ENCODE peak calls at places on chromosomes 12 and 14, in five cellular contexts. Q, L, N, E and O are unnamed samples.

GRCh38 chr14:81591266-81591665 is 57.6 kb upstream of the SEL1L start:
- DNase-seq in Q (no peak), L (no peak), N (no peak), E (no peak), O (no peak)

GRCh38 chr12:26976687-26977086 is 37.5 kb downstream of the TM7SF3 start:
- DNase-seq in Q (no peak), L (no peak), N (no peak), E (no peak), O (no peak)

GRCh38 chr12:121942145-121942718 is 23.8 kb downstream of the CFAP251 start:
- DNase-seq in Q (no peak), L (no peak), N (no peak), E (no peak), O (no peak)

GRCh38 chr12:3315201-3315661 is 175.8 kb upstream of the PRMT8 start:
- DNase-seq in Q (no peak), L (no peak), N (peak), E (no peak), O (no peak)

GRCh38 chr12:77894548-77894947 is 63.9 kb downstream of the NAV3 start:
- DNase-seq in Q (no peak), L (no peak), N (no peak), E (no peak), O (no peak)

GRCh38 chr12:55931780-55932545 is 1.0 kb downstream of the DGKA start:
- DNase-seq in Q (peak), L (no peak), N (peak), E (peak), O (peak)

GRCh38 chr14:65277580-65278270 is 134.8 kb upstream of the FUT8 start:
- DNase-seq in Q (no peak), L (no peak), N (no peak), E (no peak), O (no peak)

GRCh38 chr12:92065664-92066063 is 80.0 kb downstream of the BTG1 start:
- DNase-seq in Q (no peak), L (no peak), N (no peak), E (no peak), O (no peak)

GRCh38 chr14:96698846-96699543 is 98.2 kb upstream of the VRK1 start:
- DNase-seq in Q (no peak), L (no peak), N (no peak), E (no peak), O (no peak)

GRCh38 chr12:97159397-97159796 is 252.3 kb downstream of the NEDD1 start:
- DNase-seq in Q (no peak), L (no peak), N (no peak), E (peak), O (no peak)

GRCh38 chr12:57793920-57794319 is 11.3 kb downstream of the TSFM start:
- DNase-seq in Q (no peak), L (no peak), N (no peak), E (no peak), O (no peak)

GRCh38 chr12:93065896-93066295 is 136.8 kb upstream of the EEA1 start:
- DNase-seq in Q (no peak), L (no peak), N (no peak), E (no peak), O (no peak)

GRCh38 chr12:82176761-82177490 is 181.3 kb downstream of the CCDC59 start:
- DNase-seq in Q (no peak), L (no peak), N (no peak), E (no peak), O (no peak)

GRCh38 chr14:100419856-100420255 is 96.7 kb downstream of the SLC25A47 start:
- DNase-seq in Q (no peak), L (no peak), N (no peak), E (peak), O (no peak)

GRCh38 chr12:8771072-8771471 is 51.3 kb upstream of the A2ML1 start:
- DNase-seq in Q (no peak), L (no peak), N (no peak), E (no peak), O (no peak)

GRCh38 chr14:105287249-105288102 is 13.3 kb downstream of the BRF1 start:
- DNase-seq in Q (no peak), L (no peak), N (no peak), E (no peak), O (no peak)

GRCh38 chr12:6614513-6615177 is 7.5 kb upstream of the CHD4 start:
- DNase-seq in Q (no peak), L (no peak), N (no peak), E (no peak), O (no peak)

GRCh38 chr14:56590535-56590951 is 10.9 kb downstream of the TMEM260 start:
- DNase-seq in Q (no peak), L (no peak), N (no peak), E (peak), O (peak)

GRCh38 chr14:81679226-81679625 is 145.6 kb upstream of the SEL1L start:
- DNase-seq in Q (no peak), L (no peak), N (no peak), E (no peak), O (no peak)

GRCh38 chr12:104910196-104910840 is 47.8 kb downstream of the SLC41A2 start:
- DNase-seq in Q (no peak), L (no peak), N (no peak), E (no peak), O (no peak)

GRCh38 chr12:65720136-65720535 is 104.1 kb upstream of the HMGA2 start:
- DNase-seq in Q (no peak), L (peak), N (no peak), E (no peak), O (no peak)

GRCh38 chr12:103855036-103855712 is 14.1 kb upstream of the NT5DC3 start:
- DNase-seq in Q (no peak), L (no peak), N (no peak), E (no peak), O (no peak)

GRCh38 chr12:83198291-83198690 is 511.6 kb downstream of the TMTC2 start:
- DNase-seq in Q (no peak), L (no peak), N (no peak), E (no peak), O (no peak)

GRCh38 chr14:62451221-62451620 is 594.0 kb downstream of the KCNH5 start:
- DNase-seq in Q (no peak), L (no peak), N (no peak), E (no peak), O (no peak)

GRCh38 chr14:62455446-62455845 is 589.8 kb downstream of the KCNH5 start:
- DNase-seq in Q (no peak), L (no peak), N (no peak), E (no peak), O (no peak)
- TF ChIP-seq CTCF in Q (no peak), L (no peak), N (no peak), E (no peak), O (no peak)

DNA sequence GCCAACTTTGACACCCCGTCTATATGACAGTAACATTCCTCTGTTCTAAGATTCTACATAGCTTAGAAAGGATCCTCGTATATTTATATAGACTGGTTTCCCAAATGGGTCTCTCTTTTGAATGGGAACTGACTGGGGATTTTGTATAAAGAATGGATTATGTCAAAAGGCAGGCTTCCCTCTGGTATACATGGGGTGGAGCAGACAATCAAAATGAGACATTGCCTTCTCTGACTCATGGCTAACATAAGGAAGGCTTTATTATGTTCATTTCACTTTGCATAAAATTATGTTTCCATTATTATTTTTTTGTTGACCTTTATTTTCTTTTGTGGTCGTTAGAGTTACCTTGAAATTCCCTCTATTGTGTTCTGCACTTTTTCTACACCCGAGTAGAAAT is 211.1 kb downstream of the ALG10B start:
- DNase-seq in Q (no peak), L (no peak), N (no peak), E (no peak), O (no peak)
- TF ChIP-seq CTCF in Q (no peak), L (no peak), N (no peak), E (no peak), O (no peak)

DNA sequence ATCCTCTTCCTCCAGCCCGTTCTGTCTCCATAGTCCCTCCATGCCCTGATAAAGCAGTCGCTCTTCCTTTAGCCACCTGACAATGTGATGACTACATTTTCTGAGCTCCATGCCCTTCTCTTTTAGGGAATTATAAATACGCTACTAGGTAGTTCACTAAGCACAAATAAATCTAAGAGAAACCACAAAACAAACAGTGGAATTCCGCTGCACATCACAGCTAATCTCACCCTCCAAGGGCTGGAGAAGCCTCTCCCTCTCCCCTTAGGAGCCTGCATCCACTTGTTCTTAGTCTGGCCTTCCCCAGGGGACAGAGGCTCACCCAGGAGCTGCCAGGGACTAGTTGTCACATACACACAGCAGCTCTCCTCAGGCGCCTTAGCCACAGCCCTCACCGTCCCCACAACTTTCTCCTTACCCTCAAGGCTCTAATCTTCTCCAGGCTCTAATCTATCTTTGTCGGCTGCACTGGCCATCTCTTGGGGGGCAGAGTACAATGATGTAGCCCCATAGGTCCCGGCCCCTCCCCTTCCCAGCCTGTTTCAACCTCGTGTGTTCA is 55.9 kb upstream of the GPR68 start:
- DNase-seq in Q (no peak), L (no peak), N (peak), E (no peak), O (no peak)
- TF ChIP-seq CTCF in Q (no peak), L (no peak), N (no peak), E (no peak), O (no peak)

DNA sequence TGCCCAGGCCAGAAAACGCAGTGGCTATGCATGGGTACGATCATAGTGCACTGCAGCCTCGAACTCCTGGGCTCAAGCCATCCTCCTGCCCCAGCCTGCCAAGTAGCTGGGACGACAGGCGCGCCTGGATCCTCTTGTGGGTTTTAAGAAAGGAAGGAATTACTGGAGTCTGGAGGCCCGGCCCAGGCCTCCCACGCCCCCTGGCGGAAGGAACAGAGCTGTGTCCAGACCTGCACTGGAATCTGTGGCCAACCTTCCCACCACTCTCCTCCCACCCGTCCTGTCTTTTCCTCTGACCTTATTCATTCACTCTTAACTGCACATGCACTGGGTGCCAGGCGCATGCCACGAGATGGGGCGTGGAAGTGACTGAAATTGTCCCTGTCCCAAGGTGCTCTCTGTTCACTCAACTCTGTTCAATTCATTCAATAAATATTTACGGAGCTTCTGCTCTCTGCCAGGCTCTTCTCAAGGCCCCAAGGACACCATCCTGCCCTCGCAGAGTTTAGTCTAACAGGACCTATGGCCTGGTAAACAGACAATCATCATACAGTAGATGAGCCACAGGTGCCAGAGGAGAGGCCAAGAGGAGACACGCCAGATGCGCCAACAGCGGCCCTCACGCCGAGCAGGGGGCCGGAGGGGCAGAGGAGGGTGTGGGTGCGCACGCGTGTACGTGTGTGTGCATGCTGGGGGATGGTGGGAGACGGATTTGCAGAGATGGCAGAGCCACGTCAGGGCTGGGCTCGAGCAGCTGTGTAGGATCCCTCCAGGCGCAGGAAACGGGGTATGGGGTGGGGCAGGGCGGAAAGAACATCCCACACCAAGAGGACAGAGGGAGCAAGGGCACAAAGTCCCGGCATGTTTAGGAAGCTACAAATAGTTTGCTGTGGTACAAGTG is 13.7 kb upstream of the TMEM106C start:
- DNase-seq in Q (peak), L (peak), N (peak), E (peak), O (peak)
- TF ChIP-seq CTCF in Q (peak), L (peak), N (peak), E (peak), O (peak)

DNA sequence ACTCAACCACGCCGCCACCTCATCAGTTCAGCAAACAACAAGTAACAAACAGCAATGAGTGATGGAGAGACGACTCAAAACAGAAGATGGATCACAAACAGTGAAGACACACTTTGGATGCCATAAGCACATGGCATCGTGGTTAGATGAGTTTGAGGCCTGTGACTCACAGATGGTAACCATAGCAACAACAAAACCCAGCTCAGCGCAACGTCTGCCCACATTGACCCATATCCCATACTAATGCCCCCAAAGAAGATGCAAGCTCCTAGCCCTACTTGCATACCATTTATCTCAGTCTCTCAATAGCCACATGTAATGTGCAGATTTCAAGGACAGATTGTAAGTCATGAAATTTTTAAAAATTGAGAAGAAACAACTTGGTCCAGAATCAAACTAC is 1322.3 kb upstream of the TMEM132C start:
- DNase-seq in Q (no peak), L (no peak), N (no peak), E (no peak), O (no peak)
- TF ChIP-seq CTCF in Q (no peak), L (no peak), N (no peak), E (no peak), O (no peak)

DNA sequence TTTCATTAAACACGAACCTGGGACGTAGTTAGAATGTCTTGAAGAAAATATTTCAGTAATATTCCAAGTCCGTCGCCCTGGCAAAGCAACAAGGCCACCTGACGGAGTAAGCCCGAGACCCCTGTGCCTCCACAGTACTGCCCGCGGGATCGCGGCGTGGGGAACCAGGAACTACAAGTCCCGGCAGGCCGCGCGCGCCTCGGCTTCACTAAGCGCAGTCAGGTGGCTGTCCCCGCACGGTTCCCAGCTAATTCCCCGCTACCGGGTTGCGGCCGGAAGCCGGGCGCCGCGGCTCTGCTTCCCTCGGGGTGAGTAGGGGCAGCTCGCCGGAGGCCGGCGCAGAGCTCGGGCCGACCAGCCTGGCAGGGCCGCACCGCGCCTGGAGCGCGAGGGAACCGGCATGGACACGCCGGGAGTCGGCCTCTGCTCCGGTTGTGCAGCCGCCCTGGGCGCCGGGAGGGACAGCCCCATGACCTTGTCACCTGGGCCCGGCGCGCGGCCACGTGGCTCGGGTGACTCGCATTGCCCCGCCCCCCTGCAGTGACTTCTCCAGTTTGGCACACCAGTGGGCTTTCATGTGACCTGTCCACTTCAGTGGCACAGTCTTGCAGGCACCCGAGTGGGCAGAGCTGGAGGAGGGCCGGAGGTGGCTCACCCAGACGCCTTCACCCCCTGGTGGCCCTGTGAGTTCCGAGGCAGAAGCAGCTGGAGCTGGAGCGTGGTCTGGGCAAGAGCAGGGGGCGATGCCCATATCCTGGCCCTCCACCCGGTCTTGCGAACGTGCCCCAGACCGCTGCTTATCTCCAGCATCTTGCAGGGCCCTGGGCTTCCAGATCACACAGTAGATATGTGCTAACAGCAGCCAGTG is at the start of gene ADCK1:
- DNase-seq in Q (peak), L (peak), N (peak), E (peak), O (peak)
- TF ChIP-seq CTCF in Q (peak), L (peak), N (no peak), E (peak), O (peak)

DNA sequence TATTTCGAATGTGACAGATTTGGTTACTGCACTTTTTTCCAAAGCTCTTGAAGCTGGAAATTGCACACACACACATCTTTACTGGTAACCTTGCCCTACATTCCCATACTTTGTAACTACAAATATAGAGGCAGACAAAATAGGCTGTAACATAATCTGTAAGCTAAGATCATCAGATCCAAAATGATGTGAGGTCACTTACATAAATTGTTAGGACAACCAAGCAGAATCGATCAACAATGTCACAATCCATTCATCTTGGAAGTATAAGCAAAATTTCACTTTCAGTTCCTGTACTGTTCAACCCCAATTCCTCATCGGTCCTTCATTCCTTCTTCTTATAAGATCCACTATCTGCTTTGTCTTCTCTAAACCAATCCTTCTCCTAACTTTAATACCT is 72.6 kb downstream of the EPS8 start:
- DNase-seq in Q (no peak), L (no peak), N (no peak), E (no peak), O (no peak)
- TF ChIP-seq CTCF in Q (no peak), L (no peak), N (no peak), E (no peak), O (no peak)

GRCh38 chr14:88872976-88873375 is 48.5 kb downstream of the TTC8 start:
- DNase-seq in Q (no peak), L (no peak), N (no peak), E (no peak), O (no peak)

GRCh38 chr14:88866305-88866704 is 41.9 kb downstream of the TTC8 start:
- DNase-seq in Q (no peak), L (no peak), N (no peak), E (no peak), O (no peak)

GRCh38 chr14:88870777-88871176 is 46.3 kb downstream of the TTC8 start:
- DNase-seq in Q (no peak), L (no peak), N (no peak), E (no peak), O (no peak)

GRCh38 chr14:88871429-88871828 is 47.0 kb downstream of the TTC8 start:
- DNase-seq in Q (no peak), L (no peak), N (no peak), E (no peak), O (no peak)

GRCh38 chr14:88868558-88869159 is 44.2 kb downstream of the TTC8 start:
- DNase-seq in Q (no peak), L (no peak), N (no peak), E (no peak), O (no peak)
- TF ChIP-seq CTCF in Q (peak), L (peak), N (peak), E (peak), O (peak)